ENCODE peak calls at places on chromosomes 2 and 18, in four cellular contexts. I is CD4-positive, alpha-beta T cell; B is SK-N-SH; R is CD8-positive, alpha-beta memory T cell. K is an unnamed sample.
A peak's percentile ranks its signal among the peaks of the same experiment; 100 is the strongest.

GRCh38 chr2:88549616-88550292 is 77.5 kb downstream of the EIF2AK3 start:
- DNase-seq in R (no peak), B (peak; percentile 82), I (no peak), K (no peak)

GRCh38 chr2:31413025-31413424 is 1.5 kb downstream of the XDH start:
- DNase-seq in R (no peak), I (no peak), B (no peak), K (no peak)

GRCh38 chr2:1927896-1928568 is 183.7 kb upstream of the PXDN start:
- DNase-seq in R (no peak), B (no peak), I (no peak), K (no peak)

GRCh38 chr18:27668126-27668525 is 483.0 kb upstream of the CHST9 start:
- DNase-seq in B (no peak), R (no peak), I (no peak), K (no peak)

GRCh38 chr18:12369211-12369610 is 7.8 kb downstream of the AFG3L2 start:
- DNase-seq in I (no peak), R (no peak), B (no peak), K (no peak)

GRCh38 chr18:61870151-61870550 is 22.7 kb downstream of the RNF152 start:
- DNase-seq in I (no peak), R (no peak), B (peak; percentile 23), K (no peak)

GRCh38 chr2:55732854-55733253 is 39.2 kb upstream of the PNPT1 start:
- DNase-seq in B (no peak), I (no peak), R (no peak), K (no peak)

GRCh38 chr2:216366777-216367465 is 5.4 kb downstream of the MARCHF4 start:
- DNase-seq in I (no peak), B (no peak), R (no peak), K (no peak)

GRCh38 chr18:70339915-70340314 is 51.1 kb downstream of the SOCS6 start:
- DNase-seq in B (no peak), R (no peak), I (no peak), K (no peak)

GRCh38 chr2:21657475-21657874 is 533.7 kb downstream of the TDRD15 start:
- DNase-seq in R (no peak), I (no peak), B (no peak), K (no peak)

GRCh38 chr2:62501794-62502500 is 4.0 kb downstream of the TMEM17 start:
- DNase-seq in I (no peak), B (peak; percentile 24), R (no peak), K (no peak)

GRCh38 chr2:60868589-60869273 is 12.6 kb upstream of the REL start:
- DNase-seq in B (no peak), R (no peak), I (no peak), K (no peak)

GRCh38 chr2:106085441-106085911 is 108.6 kb downstream of the UXS1 start:
- DNase-seq in R (no peak), I (peak; percentile 42), B (no peak), K (peak; percentile 51)

GRCh38 chr2:240189686-240190085 is 49.2 kb upstream of the OTOS start:
- DNase-seq in B (no peak), R (no peak), I (no peak), K (no peak)

GRCh38 chr2:182259629-182260150 is 167.1 kb downstream of the PDE1A start:
- DNase-seq in R (no peak), I (no peak), B (no peak), K (no peak)

GRCh38 chr18:72376256-72376655 is 167.9 kb downstream of the CBLN2 start:
- DNase-seq in R (no peak), B (no peak), I (no peak), K (no peak)

GRCh38 chr2:222572761-222573174 is 83.1 kb downstream of the FARSB start:
- DNase-seq in B (no peak), I (no peak), R (no peak), K (no peak)

GRCh38 chr18:73881396-73881795 is 266.2 kb downstream of the FBXO15 start:
- DNase-seq in I (no peak), B (no peak), R (no peak), K (no peak)

GRCh38 chr2:237473474-237474453 is 13.3 kb upstream of the MLPH start:
- DNase-seq in R (no peak), I (no peak), B (no peak), K (no peak)

GRCh38 chr2:240643093-240643810 is 18.0 kb downstream of the GPR35 start:
- DNase-seq in B (peak; percentile 36), I (no peak), R (no peak), K (no peak)

GRCh38 chr2:231007159-231008045 is 11.5 kb downstream of the SPATA3 start:
- DNase-seq in R (no peak), B (no peak), I (no peak), K (no peak)

GRCh38 chr2:222333397-222333796 is 34.6 kb upstream of the PAX3 start:
- DNase-seq in B (no peak), R (no peak), I (no peak), K (no peak)

GRCh38 chr2:73716518-73717250 is 20.5 kb downstream of the TPRKB start:
- DNase-seq in I (no peak), R (no peak), B (no peak), K (no peak)

GRCh38 chr2:111189106-111189505 is 68.4 kb downstream of the BCL2L11 start:
- DNase-seq in I (no peak), R (no peak), B (no peak), K (no peak)

GRCh38 chr2:236679906-236680305 is 110.3 kb downstream of the ACKR3 start:
- DNase-seq in B (no peak), I (no peak), R (no peak), K (no peak)

GRCh38 chr18:75638223-75638596 is 210.7 kb upstream of the SMIM21 start:
- DNase-seq in B (no peak), I (no peak), R (no peak), K (no peak)

GRCh38 chr18:1014496-1014895 is 109.8 kb downstream of the ADCYAP1 start:
- DNase-seq in I (no peak), B (no peak), R (no peak), K (no peak)

GRCh38 chr18:11689972-11690570 is 1.0 kb downstream of the GNAL start:
- DNase-seq in B (no peak), I (no peak), R (no peak), K (no peak)

GRCh38 chr2:151826737-151827157 is 1.5 kb downstream of the ARL5A start:
- DNase-seq in R (no peak), I (no peak), B (peak; percentile 17), K (no peak)

GRCh38 chr2:61557386-61557785 is 19.2 kb upstream of the XPO1 start:
- DNase-seq in B (no peak), R (no peak), I (no peak), K (no peak)

GRCh38 chr2:41710944-41711343 is 336.9 kb upstream of the PKDCC start:
- DNase-seq in B (no peak), R (no peak), I (no peak), K (no peak)

GRCh38 chr2:219219113-219219696 is 447 bp upstream of the ABCB6 start:
- DNase-seq in B (no peak), I (no peak), R (no peak), K (no peak)

GRCh38 chr2:72956050-72956395 is 38.7 kb downstream of the EMX1 start:
- DNase-seq in B (no peak), R (no peak), I (no peak), K (no peak)

GRCh38 chr2:110740747-110741349 is 8.5 kb downstream of the ACOXL start:
- DNase-seq in I (no peak), R (no peak), B (no peak), K (no peak)

DNA sequence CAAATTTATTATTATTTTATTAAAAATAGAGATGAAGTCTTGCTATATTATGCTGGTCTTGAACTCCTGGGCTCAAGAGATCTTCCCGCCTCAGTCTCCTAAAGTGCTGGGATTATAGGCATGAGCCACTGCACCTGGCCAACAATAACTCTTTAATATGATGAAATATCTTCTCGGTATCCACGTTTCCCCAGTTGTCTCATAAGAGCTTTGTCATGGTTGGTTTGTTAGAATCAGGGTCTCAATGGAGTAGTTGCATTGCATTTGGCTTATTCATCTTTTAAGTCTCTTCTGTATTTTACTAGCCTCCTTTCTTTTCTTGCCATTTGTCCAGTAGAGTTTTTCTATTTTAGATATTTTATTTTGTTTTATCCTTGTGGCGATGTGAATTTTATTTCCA is 32.7 kb upstream of the DLX2 start:
- DNase-seq in I (no peak), R (no peak), B (no peak), K (no peak)
- H3K9me3 ChIP-seq in I (no peaks in the 10 kb centered on the region), R (no peaks in the 10 kb centered on the region), B (peaks cover 4% of the 10 kb centered on the region), K (no peaks in the 10 kb centered on the region)

DNA sequence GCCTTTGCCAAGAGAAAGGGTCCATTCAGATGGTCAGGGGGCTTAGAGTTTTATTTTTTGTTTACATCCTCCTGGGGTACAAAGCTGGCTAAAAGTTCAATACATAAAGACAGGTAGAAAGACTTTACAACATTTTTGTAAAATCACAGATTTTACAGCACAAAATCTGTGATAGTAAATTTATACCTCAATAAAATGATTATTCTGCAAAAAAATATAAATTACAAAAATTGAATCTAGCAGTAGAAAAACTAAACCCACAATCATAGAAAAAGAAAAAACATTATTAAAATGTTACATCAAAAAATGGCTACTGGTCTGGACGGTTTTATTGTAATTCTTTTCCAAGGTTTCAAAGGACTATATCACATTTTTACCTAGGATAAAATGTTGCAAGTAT is 674.2 kb upstream of the CHAC2 start:
- DNase-seq in B (no peak), I (no peak), R (no peak), K (no peak)
- H3K9me3 ChIP-seq in B (no peaks in the 10 kb centered on the region), I (no peaks in the 10 kb centered on the region), R (no peaks in the 10 kb centered on the region), K (no peaks in the 10 kb centered on the region)

DNA sequence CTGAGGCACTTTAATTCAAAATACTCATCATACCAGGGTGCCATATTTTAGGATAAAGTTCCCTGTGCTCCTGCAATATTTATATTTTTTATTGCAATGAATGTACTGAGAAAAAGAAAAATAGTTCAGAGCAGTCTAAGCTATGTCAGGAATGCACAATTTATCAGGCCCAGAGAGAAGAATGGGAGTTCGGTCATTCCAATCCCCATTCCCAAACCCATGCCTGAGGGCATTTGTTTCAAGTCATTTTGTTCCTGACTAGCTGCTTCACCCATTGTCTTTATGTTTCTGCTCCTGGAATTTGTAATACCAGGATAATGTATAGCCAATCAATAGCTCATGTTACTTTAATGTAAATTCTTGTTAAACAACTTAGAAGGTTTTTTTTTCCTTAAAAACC is 24.4 kb upstream of the FTCDNL1 start:
- DNase-seq in B (no peak), I (no peak), R (no peak), K (no peak)
- H3K9me3 ChIP-seq in B (no peaks in the 10 kb centered on the region), I (peaks cover 8% of the 10 kb centered on the region), R (no peaks in the 10 kb centered on the region), K (no peaks in the 10 kb centered on the region)

GRCh38 chr2:121217627-121218026 is 67.4 kb downstream of the TFCP2L1 start:
- DNase-seq in R (no peak), I (no peak), B (no peak), K (no peak)
- H3K9me3 ChIP-seq in R (no peaks in the 10 kb centered on the region), I (no peaks in the 10 kb centered on the region), B (no peaks in the 10 kb centered on the region), K (no peaks in the 10 kb centered on the region)

GRCh38 chr2:16462965-16463364 is 202.7 kb downstream of the CYRIA start:
- DNase-seq in R (no peak), I (no peak), B (no peak), K (no peak)

GRCh38 chr2:16466821-16467151 is 198.8 kb downstream of the CYRIA start:
- DNase-seq in R (no peak), I (no peak), B (no peak), K (no peak)

GRCh38 chr2:16466133-16466820 is 199.4 kb downstream of the CYRIA start:
- DNase-seq in B (no peak), I (no peak), R (no peak), K (no peak)

GRCh38 chr2:16461672-16462071 is 204.0 kb downstream of the CYRIA start:
- DNase-seq in B (no peak), R (no peak), I (no peak), K (no peak)

GRCh38 chr2:16464641-16465040 is 201.0 kb downstream of the CYRIA start:
- DNase-seq in B (no peak), R (no peak), I (no peak), K (no peak)
- H3K9me3 ChIP-seq in B (no peaks in the 10 kb centered on the region), R (no peaks in the 10 kb centered on the region), I (no peaks in the 10 kb centered on the region), K (no peaks in the 10 kb centered on the region)

K was measured in T-helper 17 cell.